ENCODE peak calls at places on chromosome 20, in four cellular contexts. L is nephron progenitor cell; M is stimulated activated CD8-positive, alpha-beta memory T cell treated with anti-CD3 and anti-CD28 coated beads, Interleukin-7, amount 100 ng/mL, for 1 hour; T is NCI-H774. W is an unnamed sample.

GRCh38 chr20:57480444-57481152 is 44.3 kb downstream of the CTCFL start:
- DNase-seq in M (no peak), T (no peak), L (no peak), W (no peak)

GRCh38 chr20:49540696-49541435 is 27.1 kb downstream of the PTGIS start:
- DNase-seq in L (no peak), T (no peak), M (no peak), W (no peak)

GRCh38 chr20:13996265-13996664 is 949 bp downstream of the MACROD2 start:
- DNase-seq in M (no peak), T (no peak), L (no peak), W (no peak)

GRCh38 chr20:44582321-44583025 is at the start of gene PKIG:
- DNase-seq in M (no peak), L (no peak), T (no peak), W (no peak)

GRCh38 chr20:45440424-45440823 is 24.5 kb downstream of the PIGT start:
- DNase-seq in M (no peak), T (no peak), L (no peak), W (no peak)

GRCh38 chr20:19275038-19275629 is 62.7 kb downstream of the SLC24A3 start:
- DNase-seq in T (no peak), M (no peak), L (no peak), W (no peak)

GRCh38 chr20:51195419-51195901 is 172.6 kb upstream of the KCNG1 start:
- DNase-seq in M (no peak), L (no peak), T (no peak), W (no peak)

GRCh38 chr20:45959956-45960630 is 11.9 kb downstream of the ZNF335 start:
- DNase-seq in L (no peak), M (no peak), T (no peak), W (no peak)

GRCh38 chr20:59752101-59752586 is 147.8 kb downstream of the PHACTR3 start:
- DNase-seq in T (no peak), L (no peak), M (no peak), W (no peak)

GRCh38 chr20:24160563-24161355 is 172.2 kb upstream of the GGTLC1 start:
- DNase-seq in T (no peak), L (peak; percentile 51), M (no peak), W (peak; percentile 5)

GRCh38 chr20:37202267-37202943 is 23.1 kb upstream of the MROH8 start:
- DNase-seq in M (no peak), L (peak; percentile 20), T (no peak), W (no peak)

GRCh38 chr20:57193094-57193493 is 73.3 kb downstream of the BMP7 start:
- DNase-seq in M (no peak), T (no peak), L (no peak), W (no peak)

GRCh38 chr20:5674176-5674660 is 76.0 kb upstream of the SHLD1 start:
- DNase-seq in M (no peak), L (no peak), T (peak; percentile 34), W (no peak)

GRCh38 chr20:48538058-48538825 is 289.6 kb downstream of the PREX1 start:
- DNase-seq in T (no peak), M (no peak), L (no peak), W (no peak)

GRCh38 chr20:62286493-62287064 is 16.2 kb upstream of the ADRM1 start:
- DNase-seq in M (no peak), T (no peak), L (no peak), W (no peak)